ENCODE peak calls at places on chromosomes 13 and 19, in four cellular contexts. Y is heart left ventricle, B is psoas muscle, P is AG04450. F is an unnamed sample.

GRCh38 chr13:21813110-21813509 is 142.2 kb downstream of the FGF9 start:
- DNase-seq in Y (no peak), B (no peak), P (no peak), F (no peak)

GRCh38 chr19:46383171-46383815 is 30.1 kb downstream of the CCDC8 start:
- DNase-seq in B (no peak), Y (no peak), P (no peak), F (no peak)

GRCh38 chr19:18469245-18470107 is 31.5 kb upstream of the ISYNA1 start:
- DNase-seq in B (peak), Y (peak), P (no peak), F (peak)

GRCh38 chr13:33353210-33353609 is 67.7 kb upstream of the STARD13 start:
- DNase-seq in Y (peak), B (peak), P (no peak), F (no peak)

GRCh38 chr13:23710366-23710765 is 140.2 kb downstream of the TNFRSF19 start:
- DNase-seq in B (no peak), Y (no peak), P (no peak), F (no peak)

GRCh38 chr19:45601524-45602522 is at the start of gene GPR4:
- DNase-seq in P (no peak), Y (peak), B (no peak), F (no peak)

GRCh38 chr19:53958168-53958571 is 4.6 kb upstream of the CACNG8 start:
- DNase-seq in B (no peak), Y (no peak), P (no peak), F (no peak)

GRCh38 chr13:52405767-52406494 is at the start of gene THSD1:
- DNase-seq in B (peak), P (no peak), Y (peak), F (peak)

GRCh38 chr19:1837625-1838105 is 10.6 kb downstream of the REXO1 start:
- DNase-seq in B (no peak), Y (no peak), P (no peak), F (no peak)

GRCh38 chr13:39581177-39581576 is 21.8 kb downstream of the LHFPL6 start:
- DNase-seq in P (no peak), Y (no peak), B (no peak), F (no peak)

GRCh38 chr13:74966814-74967213 is 515.2 kb downstream of the TBC1D4 start:
- DNase-seq in B (no peak), Y (peak), P (no peak), F (peak)

GRCh38 chr19:43681826-43682225 is 11.9 kb upstream of the PLAUR start:
- DNase-seq in P (no peak), Y (no peak), B (no peak), F (no peak)

GRCh38 chr13:27411393-27411792 is 13.0 kb upstream of the GTF3A start:
- DNase-seq in B (no peak), Y (no peak), P (no peak), F (no peak)

GRCh38 chr13:79989251-79989661 is 351.7 kb downstream of the SPRY2 start:
- DNase-seq in P (no peak), B (no peak), Y (no peak), F (peak)

GRCh38 chr19:54017266-54017665 is 25.8 kb downstream of the CACNG6 start:
- DNase-seq in B (no peak), Y (no peak), P (no peak), F (peak)

GRCh38 chr13:31476753-31477152 is 262.6 kb upstream of the RXFP2 start:
- DNase-seq in Y (no peak), P (no peak), B (no peak), F (peak)

GRCh38 chr13:44660050-44660449 is 83.9 kb upstream of the TSC22D1 start:
- DNase-seq in B (no peak), Y (no peak), P (no peak), F (no peak)

GRCh38 chr13:112651306-112651705 is 38.5 kb upstream of the ATP11A start:
- DNase-seq in B (no peak), P (no peak), Y (no peak), F (peak)

GRCh38 chr19:37413243-37414084 is 42.6 kb downstream of the ZNF527 start:
- DNase-seq in Y (no peak), P (no peak), B (no peak), F (peak)

GRCh38 chr13:80116107-80116506 is 224.8 kb downstream of the SPRY2 start:
- DNase-seq in Y (no peak), B (no peak), P (peak), F (peak)

GRCh38 chr19:55537741-55538111 is 793 bp upstream of the SBK2 start:
- DNase-seq in Y (no peak), P (no peak), B (no peak), F (no peak)

GRCh38 chr13:113848020-113848419 is 15.9 kb downstream of the GAS6 start:
- DNase-seq in Y (no peak), B (no peak), P (no peak), F (no peak)

GRCh38 chr13:93226623-93227279 is at the start of gene GPC6:
- DNase-seq in P (peak), Y (no peak), B (peak), F (peak)

GRCh38 chr13:21568854-21569253 is 35.1 kb downstream of the MICU2 start:
- DNase-seq in Y (no peak), P (no peak), B (no peak), F (no peak)

GRCh38 chr19:52786078-52786463 is 520 bp downstream of the ZNF600 start:
- DNase-seq in Y (no peak), B (peak), P (no peak), F (no peak)

GRCh38 chr19:12774588-12775555 is at the start of gene HOOK2:
- DNase-seq in P (no peak), Y (no peak), B (no peak), F (no peak)

GRCh38 chr13:112464720-112465119 is 88.6 kb downstream of the SPACA7 start:
- DNase-seq in B (no peak), P (no peak), Y (no peak), F (no peak)

GRCh38 chr19:27681972-27682371 is 1531.0 kb downstream of the UQCRFS1 start:
- DNase-seq in B (no peak), Y (no peak), P (no peak), F (no peak)

GRCh38 chr19:1063909-1064660 is 2.9 kb upstream of the ARHGAP45 start:
- DNase-seq in P (no peak), B (peak), Y (no peak), F (no peak)

GRCh38 chr13:23631676-23632622 is 61.7 kb downstream of the TNFRSF19 start:
- DNase-seq in P (no peak), B (no peak), Y (no peak), F (no peak)

GRCh38 chr13:76286178-76286577 is 600.0 kb downstream of the KCTD12 start:
- DNase-seq in Y (no peak), B (no peak), P (peak), F (peak)

DNA sequence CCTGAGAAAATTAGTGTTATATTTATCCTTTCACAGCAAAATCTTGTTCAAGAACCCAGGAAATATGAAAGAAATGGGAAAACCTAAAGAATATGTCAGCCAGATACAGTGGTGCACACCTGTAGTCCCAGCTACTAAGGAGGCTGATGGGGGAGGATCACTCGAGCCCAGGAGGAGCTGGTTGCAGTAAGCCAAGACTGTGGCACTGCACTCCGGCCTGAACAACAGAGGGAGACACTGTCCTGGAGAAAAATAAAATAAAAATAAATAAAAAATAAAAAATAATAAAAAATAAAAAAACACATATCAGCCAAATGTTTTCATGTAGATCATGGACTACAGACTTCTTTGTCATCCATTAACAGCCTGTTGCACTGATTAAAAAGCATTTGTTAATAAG is 244.8 kb upstream of the KLHL1 start:
- DNase-seq in B (no peak), Y (no peak), P (no peak), F (no peak)
- TF ChIP-seq CTCF in B (no peak), Y (no peak), P (no peak), F (no peak)

GRCh38 chr19:3500429-3501101 is at the start of gene DOHH:
- DNase-seq in B (peak), Y (peak), P (peak), F (peak)

GRCh38 chr19:3501780-3502179 is 1.3 kb upstream of the DOHH start:
- DNase-seq in P (no peak), B (no peak), Y (no peak), F (no peak)

GRCh38 chr19:3497757-3498515 is 2.5 kb downstream of the DOHH start:
- DNase-seq in B (no peak), P (no peak), Y (no peak), F (no peak)

GRCh38 chr19:3503036-3503572 is 2.6 kb upstream of the DOHH start:
- DNase-seq in B (no peak), P (no peak), Y (no peak), F (no peak)

DNA sequence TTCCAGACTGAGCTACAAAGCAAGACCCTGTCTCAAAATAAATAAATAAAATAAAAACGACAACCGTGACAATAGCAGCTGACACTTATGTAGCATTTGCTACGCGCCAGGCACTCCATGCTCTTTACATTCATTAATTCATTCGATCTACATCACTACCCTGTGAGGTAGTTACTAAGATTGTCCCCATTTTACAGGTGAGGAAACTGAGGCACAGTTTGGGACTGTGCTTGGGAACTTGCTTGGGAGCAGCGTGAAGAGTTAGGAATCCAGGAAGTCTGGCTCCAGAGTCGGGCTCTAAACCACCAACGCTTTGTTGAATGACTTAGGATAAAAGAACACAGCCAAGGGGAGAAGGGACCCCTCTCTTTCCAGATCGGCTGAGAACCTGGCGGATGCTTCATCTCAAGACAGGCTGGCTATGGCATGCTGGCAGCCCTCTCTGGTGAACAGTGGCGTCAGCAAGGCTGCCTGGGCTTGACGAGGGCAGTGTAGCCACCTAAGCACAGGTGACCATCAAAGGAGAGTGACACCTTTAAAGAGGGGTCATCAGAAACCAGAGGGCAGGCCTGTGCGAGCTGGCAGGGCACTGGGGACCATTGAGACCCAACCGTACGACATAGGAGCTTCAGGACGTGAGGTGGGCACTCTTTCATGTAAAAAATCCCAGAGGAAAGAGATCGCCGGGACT is 591 bp downstream of the DOHH start:
- DNase-seq in Y (no peak), P (no peak), B (no peak), F (no peak)
- H3K4me3 ChIP-seq in Y (peak), P (peak), B (peak), F (peak)

DNA sequence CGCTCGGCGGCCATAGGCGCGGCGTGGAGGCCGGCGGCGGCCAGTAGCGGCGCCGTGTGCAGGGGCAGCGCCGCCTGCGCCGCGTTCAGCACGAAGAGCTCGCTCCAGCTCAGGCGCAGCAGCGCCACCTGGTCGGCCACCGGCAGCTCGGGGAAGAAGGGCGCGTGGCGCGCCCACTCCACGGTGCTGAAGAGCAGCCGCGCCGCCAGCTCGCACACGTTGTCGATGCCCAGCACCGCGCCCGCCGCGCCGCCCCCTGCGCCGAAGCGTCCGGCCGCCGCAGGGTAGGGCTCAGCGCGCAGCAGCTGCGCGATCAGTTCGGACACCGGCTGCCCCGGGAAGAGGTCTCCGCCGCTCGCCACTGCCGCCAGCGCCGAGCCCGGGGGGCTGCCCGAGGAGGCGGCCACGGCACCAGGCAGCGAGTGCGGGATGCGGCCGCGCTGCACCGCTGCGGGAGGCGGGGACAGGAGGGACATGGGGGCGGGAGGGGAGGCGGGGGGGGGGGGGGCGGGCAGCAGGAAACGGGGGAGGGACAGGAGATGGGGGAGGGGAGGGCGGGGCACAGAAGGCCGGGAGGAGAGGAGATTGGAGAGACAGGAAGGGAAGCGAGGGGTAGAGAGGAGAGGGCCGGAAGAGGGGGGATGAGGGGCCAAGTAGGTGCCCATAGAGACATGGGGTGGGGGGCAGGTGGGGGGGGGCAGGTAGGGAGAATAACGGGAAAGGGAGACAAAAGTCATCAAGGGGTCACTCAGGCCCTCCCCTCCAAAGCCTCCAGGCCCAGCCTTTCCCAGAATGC is 9.8 kb downstream of the OCEL1 start:
- DNase-seq in Y (peak), P (peak), B (peak), F (peak)
- TF ChIP-seq CTCF in Y (peak), P (peak), B (peak), F (peak)

GRCh38 chr19:42316223-42317211 is 3.4 kb downstream of the TMEM145 start:
- DNase-seq in P (no peak), B (no peak), Y (no peak), F (no peak)
- H3K4me3 ChIP-seq in P (no peak), B (no peak), Y (no peak), F (no peak)

DNA sequence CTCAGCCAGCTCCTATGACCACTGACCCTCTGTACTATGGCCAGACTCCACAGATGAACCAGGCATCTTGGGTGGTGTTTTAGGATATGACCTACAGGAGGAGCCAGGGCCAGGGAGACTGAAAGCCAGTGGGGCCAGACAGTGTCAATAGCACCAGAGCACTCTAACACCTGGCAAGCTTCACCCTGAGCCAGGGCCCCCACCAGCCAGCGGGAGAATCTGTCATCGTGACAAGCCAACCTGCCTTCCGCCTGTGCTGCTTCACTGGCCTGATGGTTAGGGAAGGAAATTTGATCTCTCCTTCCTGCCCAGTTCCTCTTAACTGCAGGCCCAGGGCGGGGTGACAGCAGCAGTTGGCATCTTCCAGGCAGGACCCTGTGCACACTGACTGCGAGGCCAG is 222.4 kb downstream of the UQCRFS1 start:
- DNase-seq in Y (no peak), P (no peak), B (no peak), F (no peak)
- TF ChIP-seq CTCF in Y (no peak), P (no peak), B (no peak), F (no peak)

GRCh38 chr19:49430678-49431329 is 5.6 kb downstream of the GFY start:
- DNase-seq in Y (no peak), P (no peak), B (no peak), F (no peak)

GRCh38 chr19:49430172-49430677 is 5.0 kb downstream of the GFY start:
- DNase-seq in Y (no peak), P (no peak), B (no peak), F (no peak)

GRCh38 chr19:49427855-49428546 is 2.8 kb downstream of the GFY start:
- DNase-seq in P (no peak), B (no peak), Y (no peak), F (no peak)

GRCh38 chr19:49427339-49427738 is 2.2 kb downstream of the GFY start:
- DNase-seq in Y (no peak), P (no peak), B (no peak), F (no peak)

DNA sequence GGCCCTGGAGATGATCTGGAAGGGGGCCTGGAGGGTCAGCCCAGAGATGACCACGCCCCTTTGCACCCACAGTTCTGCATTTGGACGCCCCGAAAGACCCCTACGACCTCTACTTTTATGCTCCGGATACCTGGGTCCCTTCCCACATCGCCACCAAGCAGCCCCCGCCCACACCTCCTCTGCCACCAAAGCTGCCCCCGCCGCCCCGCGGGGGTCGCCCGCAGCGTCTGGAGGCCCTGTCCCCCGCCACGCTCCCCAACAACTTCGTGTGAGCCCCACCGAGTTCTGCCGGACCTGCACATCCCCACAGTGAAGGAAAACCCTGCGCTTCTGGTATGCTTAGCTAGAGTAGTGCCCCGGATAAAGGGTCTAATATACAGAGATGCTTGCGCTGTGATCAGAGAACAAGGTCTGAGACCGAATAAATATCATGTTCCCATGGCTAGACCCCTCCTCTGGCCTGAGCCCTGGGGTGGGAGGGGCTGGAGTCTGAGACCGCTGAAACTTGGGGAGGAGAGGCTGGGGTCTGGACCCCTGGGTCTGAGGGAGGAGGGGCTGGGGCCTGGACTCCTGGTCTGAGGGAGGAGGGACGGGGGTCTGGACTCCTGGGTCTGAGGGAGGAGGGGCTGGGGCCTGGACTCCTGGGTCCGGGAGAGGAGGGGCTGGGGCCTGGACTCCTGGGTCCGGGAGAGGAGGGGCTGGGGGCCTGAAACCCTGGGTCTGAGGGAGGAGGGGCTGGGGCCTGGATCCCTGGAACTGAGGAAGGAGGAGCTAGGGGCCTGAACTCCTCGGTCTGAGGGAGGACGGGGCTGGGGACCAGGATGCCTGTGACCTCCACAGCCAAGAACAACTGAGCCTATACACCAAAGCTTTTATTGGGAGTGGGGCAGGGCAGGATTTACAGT is 3.6 kb downstream of the GFY start:
- DNase-seq in P (no peak), Y (no peak), B (no peak), F (no peak)
- H3K4me3 ChIP-seq in P (no peak), Y (no peak), B (peak), F (no peak)

GRCh38 chr13:98033277-98034247 is 80.1 kb downstream of the IPO5 start:
- DNase-seq in P (no peak), B (no peak), Y (no peak), F (peak)
- TF ChIP-seq CTCF in P (peak), B (no peak), Y (peak), F (peak)

GRCh38 chr13:42751693-42752092 is 29.7 kb upstream of the FAM216B start:
- DNase-seq in B (no peak), Y (no peak), P (no peak), F (no peak)
- H3K4me3 ChIP-seq in B (no peak), Y (no peak), P (no peak), F (no peak)